ENCODE peak calls at places on chromosomes 11 and 22, in eight cellular contexts. L is WTC11; M is GM19239; R is body of pancreas; P is NCI-H187 treated with DMSO at 0.1 percent for 48 hours; J is MM.1S; S is activated CD4-positive, alpha-beta T cell treated with anti-CD3 and anti-CD28 coated beads, Interleukin-2, amount 50 U/mL, for 24 hours; E is activated T-helper 1 cell treated with Interleukin-2 at 50 U/mL for 16 hours. D is an unnamed sample.

GRCh38 chr11:11988099-11988651 is 20.3 kb downstream of the DKK3 start:
- DNase-seq in L (no peak), M (no peak), R (no peak), P (no peak), J (no peak), S (no peak), E (no peak), D (no peak)

GRCh38 chr11:75170463-75171201 is 19.7 kb downstream of the SLCO2B1 start:
- DNase-seq in L (no peak), M (no peak), R (no peak), P (no peak), J (no peak), S (no peak), E (no peak), D (no peak)

GRCh38 chr11:70212227-70212811 is 9.2 kb downstream of the FADD start:
- DNase-seq in L (peak; percentile 49), M (no peak), R (no peak), P (no peak), J (no peak), S (no peak), E (no peak), D (no peak)

GRCh38 chr11:78796956-78797355 is 222.3 kb upstream of the NARS2 start:
- DNase-seq in L (no peak), M (no peak), R (peak; percentile 80), P (no peak), J (no peak), S (no peak), E (no peak), D (no peak)

GRCh38 chr11:131874070-131874469 is 503.7 kb downstream of the NTM start:
- DNase-seq in L (no peak), M (no peak), R (no peak), P (no peak), J (no peak), S (no peak), E (no peak), D (no peak)

GRCh38 chr22:21803859-21804258 is 63.6 kb downstream of the MAPK1 start:
- DNase-seq in L (no peak), M (no peak), R (no peak), P (no peak), J (no peak), S (no peak), E (no peak), D (no peak)

GRCh38 chr11:70885721-70886305 is 366.6 kb downstream of the SHANK2 start:
- DNase-seq in L (no peak), M (no peak), R (no peak), P (peak; percentile 42), J (peak; percentile 56), S (no peak), E (no peak), D (no peak)

GRCh38 chr11:48210052-48210451 is 6.6 kb upstream of the OR4B1 start:
- DNase-seq in L (no peak), M (no peak), R (no peak), P (no peak), J (no peak), S (no peak), E (no peak), D (no peak)

GRCh38 chr11:10400856-10401255 is 54.2 kb upstream of the AMPD3 start:
- DNase-seq in L (no peak), M (no peak), R (no peak), P (no peak), J (peak; percentile 71), S (no peak), E (no peak), D (no peak)

GRCh38 chr11:73931039-73931645 is 19.7 kb upstream of the DNAJB13 start:
- DNase-seq in L (peak; percentile 34), M (no peak), R (peak; percentile 36), P (peak; percentile 49), J (peak; percentile 36), S (no peak), E (no peak), D (no peak)

GRCh38 chr11:1078191-1078601 is 3.5 kb downstream of the MUC2 start:
- DNase-seq in L (peak; percentile 11), M (no peak), R (peak; percentile 10), P (no peak), J (no peak), S (no peak), E (no peak), D (no peak)

GRCh38 chr22:21735198-21736083 is at the start of gene YPEL1:
- DNase-seq in L (peak; percentile 97), M (peak; percentile 98), R (peak; percentile 97), P (no peak), J (peak; percentile 96), S (peak; percentile 84), E (peak; percentile 96), D (peak; percentile 97)

GRCh38 chr11:70825893-70826540 is 426.4 kb downstream of the SHANK2 start:
- DNase-seq in L (no peak), M (no peak), R (no peak), P (no peak), J (no peak), S (no peak), E (no peak), D (no peak)

GRCh38 chr11:76096552-76096951 is 109.8 kb downstream of the WNT11 start:
- DNase-seq in L (no peak), M (no peak), R (no peak), P (no peak), J (no peak), S (no peak), E (no peak), D (no peak)

GRCh38 chr11:22808559-22809197 is 20.9 kb downstream of the SVIP start:
- DNase-seq in L (no peak), M (no peak), R (no peak), P (no peak), J (peak; percentile 22), S (no peak), E (no peak), D (no peak)

GRCh38 chr22:40525250-40525884 is 111.2 kb downstream of the MRTFA start:
- DNase-seq in L (peak; percentile 64), M (no peak), R (peak; percentile 43), P (no peak), J (peak; percentile 49), S (peak; percentile 57), E (peak; percentile 45), D (no peak)

GRCh38 chr11:129721685-129722084 is 94.0 kb upstream of the TMEM45B start:
- DNase-seq in L (no peak), M (no peak), R (no peak), P (no peak), J (no peak), S (no peak), E (no peak), D (peak; percentile 26)

GRCh38 chr11:123653997-123654565 is 343 bp downstream of the SCN3B start:
- DNase-seq in L (peak; percentile 64), M (no peak), R (peak; percentile 43), P (no peak), J (peak; percentile 31), S (no peak), E (no peak), D (peak; percentile 71)

GRCh38 chr11:87536565-87536964 is 498.8 kb downstream of the TMEM135 start:
- DNase-seq in L (no peak), M (no peak), R (no peak), P (no peak), J (no peak), S (no peak), E (no peak), D (no peak)

GRCh38 chr11:24760681-24761080 is 263.8 kb downstream of the LUZP2 start:
- DNase-seq in L (no peak), M (no peak), R (no peak), P (no peak), J (no peak), S (no peak), E (no peak), D (no peak)

GRCh38 chr11:16239130-16240105 is 116.9 kb downstream of the SOX6 start:
- DNase-seq in L (no peak), M (no peak), R (no peak), P (no peak), J (no peak), S (no peak), E (no peak), D (no peak)

GRCh38 chr11:71286701-71287643 is 34.6 kb upstream of the SHANK2 start:
- DNase-seq in L (peak; percentile 11), M (no peak), R (peak; percentile 76), P (no peak), J (no peak), S (no peak), E (no peak), D (peak; percentile 79)